ENCODE peak calls at places on chromosomes 16 and 17, in four cellular contexts. One of them, this sample, is unnamed.

GRCh38 chr17:57490890-57491289 is 234.6 kb downstream of the MSI2 start:
- DNase-seq in GM12878: no peak
- DNase-seq in T47D: no peak
- DNase-seq in SK-N-SH: no peak
- DNase-seq in this sample: no peak

GRCh38 chr17:74820037-74820436 is 39.6 kb downstream of the GRIN2C start:
- DNase-seq in GM12878: no peak
- DNase-seq in T47D: no peak
- DNase-seq in SK-N-SH: no peak
- DNase-seq in this sample: no peak

GRCh38 chr17:7848131-7848579 is 6.7 kb upstream of the TMEM88 start:
- DNase-seq in GM12878: no peak
- DNase-seq in T47D: no peak
- DNase-seq in SK-N-SH: no peak
- DNase-seq in this sample: no peak

GRCh38 chr17:19546289-19547065 is 12.8 kb downstream of the SLC47A1 start:
- DNase-seq in GM12878: no peak
- DNase-seq in T47D: no peak
- DNase-seq in SK-N-SH: no peak
- DNase-seq in this sample: no peak

GRCh38 chr16:49342336-49343265 is 31.0 kb upstream of the C16orf78 start:
- DNase-seq in GM12878: no peak
- DNase-seq in T47D: no peak
- DNase-seq in SK-N-SH: no peak
- DNase-seq in this sample: no peak

GRCh38 chr16:4706871-4707270 is 13.5 kb downstream of the NUDT16L1 start:
- DNase-seq in GM12878: no peak
- DNase-seq in T47D: no peak
- DNase-seq in SK-N-SH: no peak
- DNase-seq in this sample: no peak

GRCh38 chr16:10480151-10480550 is 94.3 kb downstream of the ATF7IP2 start:
- DNase-seq in GM12878: no peak
- DNase-seq in T47D: no peak
- DNase-seq in SK-N-SH: no peak
- DNase-seq in this sample: no peak

GRCh38 chr16:24286713-24287405 is 30.7 kb downstream of the CACNG3 start:
- DNase-seq in GM12878: no peak
- DNase-seq in T47D: no peak
- DNase-seq in SK-N-SH: no peak
- DNase-seq in this sample: no peak

GRCh38 chr17:39138416-39139136 is 12.9 kb downstream of the PLXDC1 start:
- DNase-seq in GM12878: no peak
- DNase-seq in T47D: no peak
- DNase-seq in SK-N-SH: no peak
- DNase-seq in this sample: no peak

GRCh38 chr17:72602517-72603345 is 481.9 kb downstream of the SOX9 start:
- DNase-seq in GM12878: no peak
- DNase-seq in T47D: no peak
- DNase-seq in SK-N-SH: no peak
- DNase-seq in this sample: no peak

GRCh38 chr16:81445143-81445922 is 725 bp downstream of the CMIP start:
- DNase-seq in GM12878: no peak
- DNase-seq in T47D: peak
- DNase-seq in SK-N-SH: peak
- DNase-seq in this sample: peak

GRCh38 chr16:55889518-55889917 is 14.3 kb upstream of the CES5A start:
- DNase-seq in GM12878: no peak
- DNase-seq in T47D: no peak
- DNase-seq in SK-N-SH: no peak
- DNase-seq in this sample: no peak

GRCh38 chr17:11278186-11278983 is 37.4 kb downstream of the SHISA6 start:
- DNase-seq in GM12878: no peak
- DNase-seq in T47D: no peak
- DNase-seq in SK-N-SH: no peak
- DNase-seq in this sample: no peak

GRCh38 chr16:87062569-87063442 is 254.4 kb downstream of the C16orf95 start:
- DNase-seq in GM12878: no peak
- DNase-seq in T47D: peak
- DNase-seq in SK-N-SH: peak
- DNase-seq in this sample: peak

GRCh38 chr16:82368041-82368440 is 198.0 kb upstream of the MPHOSPH6 start:
- DNase-seq in GM12878: no peak
- DNase-seq in T47D: peak
- DNase-seq in SK-N-SH: peak
- DNase-seq in this sample: peak

GRCh38 chr16:46691720-46692119 is 2.3 kb downstream of the ORC6 start:
- DNase-seq in GM12878: no peak
- DNase-seq in T47D: no peak
- DNase-seq in SK-N-SH: no peak
- DNase-seq in this sample: no peak

GRCh38 chr17:16085066-16085699 is 85.6 kb downstream of the TTC19 start:
- DNase-seq in GM12878: no peak
- DNase-seq in T47D: no peak
- DNase-seq in SK-N-SH: no peak
- DNase-seq in this sample: no peak

GRCh38 chr16:27264151-27264550 is 4.4 kb downstream of the NSMCE1 start:
- DNase-seq in GM12878: no peak
- DNase-seq in T47D: no peak
- DNase-seq in SK-N-SH: no peak
- DNase-seq in this sample: no peak

GRCh38 chr17:50258647-50259483 is 15.4 kb upstream of the TMEM92 start:
- DNase-seq in GM12878: no peak
- DNase-seq in T47D: no peak
- DNase-seq in SK-N-SH: peak
- DNase-seq in this sample: peak

GRCh38 chr17:76909971-76910760 is 42.0 kb downstream of the MGAT5B start:
- DNase-seq in GM12878: no peak
- DNase-seq in T47D: peak
- DNase-seq in SK-N-SH: no peak
- DNase-seq in this sample: peak

GRCh38 chr16:66443269-66443652 is 16.2 kb downstream of the BEAN1 start:
- DNase-seq in GM12878: no peak
- DNase-seq in T47D: no peak
- DNase-seq in SK-N-SH: no peak
- DNase-seq in this sample: no peak

GRCh38 chr17:4980644-4981216 is 6.7 kb downstream of the CAMTA2 start:
- DNase-seq in GM12878: no peak
- DNase-seq in T47D: no peak
- DNase-seq in SK-N-SH: peak
- DNase-seq in this sample: peak

GRCh38 chr16:70746040-70746707 is 54.8 kb downstream of the VAC14 start:
- DNase-seq in GM12878: no peak
- DNase-seq in T47D: no peak
- DNase-seq in SK-N-SH: peak
- DNase-seq in this sample: peak

GRCh38 chr16:52993179-52993578 is 59.5 kb downstream of the CHD9NB start:
- DNase-seq in GM12878: no peak
- DNase-seq in T47D: no peak
- DNase-seq in SK-N-SH: no peak
- DNase-seq in this sample: no peak

GRCh38 chr17:67095803-67096202 is 51.4 kb downstream of the CACNG1 start:
- DNase-seq in GM12878: no peak
- DNase-seq in T47D: no peak
- DNase-seq in SK-N-SH: no peak
- DNase-seq in this sample: no peak

GRCh38 chr16:31636433-31636832 is 108.7 kb downstream of the AHSP start:
- DNase-seq in GM12878: no peak
- DNase-seq in T47D: no peak
- DNase-seq in SK-N-SH: no peak
- DNase-seq in this sample: no peak

GRCh38 chr17:28270926-28271325 is 48.1 kb upstream of the TMEM97 start:
- DNase-seq in GM12878: no peak
- DNase-seq in T47D: no peak
- DNase-seq in SK-N-SH: no peak
- DNase-seq in this sample: no peak

GRCh38 chr17:28274591-28275265 is 44.3 kb upstream of the TMEM97 start:
- DNase-seq in GM12878: no peak
- DNase-seq in T47D: no peak
- DNase-seq in SK-N-SH: no peak
- DNase-seq in this sample: no peak

GRCh38 chr17:28271431-28271830 is 47.6 kb upstream of the TMEM97 start:
- DNase-seq in GM12878: no peak
- DNase-seq in T47D: no peak
- DNase-seq in SK-N-SH: no peak
- DNase-seq in this sample: no peak

GRCh38 chr17:28270055-28270454 is 48.9 kb upstream of the TMEM97 start:
- DNase-seq in GM12878: no peak
- DNase-seq in T47D: no peak
- DNase-seq in SK-N-SH: no peak
- DNase-seq in this sample: peak

DNA sequence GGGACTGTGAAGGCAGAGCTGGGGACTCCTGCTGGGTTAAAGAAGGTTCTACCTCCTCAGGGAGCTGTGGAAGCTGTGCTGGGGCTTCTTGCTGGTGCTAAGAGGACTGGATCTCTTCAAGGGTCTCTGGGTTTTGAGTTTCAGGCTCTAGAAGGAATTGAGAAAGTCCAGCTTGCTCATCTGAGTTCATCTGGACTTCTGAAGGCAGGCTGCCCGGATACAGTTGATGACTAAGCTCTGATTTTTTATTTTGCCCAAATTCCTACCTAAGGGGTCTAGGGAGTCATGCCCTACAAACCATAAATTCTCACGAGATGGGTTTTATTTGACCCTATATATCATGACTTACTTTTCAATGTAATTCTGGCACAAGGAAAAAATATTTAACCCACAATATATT is 46.8 kb upstream of the TMEM97 start:
- DNase-seq in GM12878: no peak
- DNase-seq in T47D: no peak
- DNase-seq in SK-N-SH: no peak
- DNase-seq in this sample: no peak
- TF ChIP-seq JUND in GM12878: no peak
- TF ChIP-seq JUND in T47D: no peak
- TF ChIP-seq JUND in SK-N-SH: no peak
- TF ChIP-seq JUND in this sample: no peak

DNA sequence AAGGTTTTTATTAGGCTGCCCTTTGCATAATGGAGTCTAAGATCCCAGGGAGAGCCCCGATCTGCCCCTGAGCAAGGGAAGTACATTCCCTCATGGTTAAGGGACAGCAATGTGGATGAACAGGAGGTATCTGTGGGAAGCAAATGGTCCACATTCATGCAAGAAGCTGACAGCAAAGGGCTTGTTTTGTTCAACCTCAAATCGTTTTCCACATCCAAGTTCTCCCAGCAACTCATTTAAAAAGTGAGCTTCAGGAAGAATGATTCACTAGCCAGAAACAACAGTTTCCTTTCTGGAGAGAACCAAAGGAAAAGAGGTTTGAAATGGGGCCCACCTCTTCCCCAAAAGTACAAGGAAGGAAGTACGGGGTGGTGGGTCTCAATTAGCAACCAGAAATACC is 9.4 kb downstream of the HSPB9 start:
- DNase-seq in GM12878: no peak
- DNase-seq in T47D: no peak
- DNase-seq in SK-N-SH: no peak
- DNase-seq in this sample: no peak
- TF ChIP-seq JUND in GM12878: no peak
- TF ChIP-seq JUND in T47D: no peak
- TF ChIP-seq JUND in SK-N-SH: no peak
- TF ChIP-seq JUND in this sample: no peak

DNA sequence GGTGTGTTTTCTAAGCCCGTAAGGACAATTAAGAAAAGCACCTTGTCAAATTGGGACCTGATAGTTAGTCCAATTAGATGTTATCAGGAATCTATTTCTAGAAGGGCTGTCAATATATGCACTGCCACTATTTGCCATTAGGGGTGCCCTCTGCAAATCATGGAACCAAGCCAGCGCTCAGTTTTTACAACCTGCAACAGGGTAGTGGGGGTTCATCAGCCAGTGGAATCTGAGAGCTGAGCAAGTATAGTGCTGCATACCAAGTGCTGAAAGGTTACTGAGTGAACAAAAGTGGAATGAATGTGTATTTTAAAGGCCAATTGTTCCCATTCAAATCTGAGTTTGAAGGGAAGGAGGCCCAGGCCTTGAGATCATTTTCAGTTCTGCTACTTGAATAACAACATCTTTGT is 10.4 kb downstream of the PRR11 start:
- DNase-seq in GM12878: peak
- DNase-seq in T47D: peak
- DNase-seq in SK-N-SH: peak
- DNase-seq in this sample: peak
- TF ChIP-seq JUND in GM12878: no peak
- TF ChIP-seq JUND in T47D: no peak
- TF ChIP-seq JUND in SK-N-SH: no peak
- TF ChIP-seq JUND in this sample: peak

GRCh38 chr16:1132431-1132830 is 20.5 kb upstream of the CACNA1H start:
- DNase-seq in GM12878: no peak
- DNase-seq in T47D: no peak
- DNase-seq in SK-N-SH: no peak
- DNase-seq in this sample: no peak

GRCh38 chr16:1131378-1131994 is 21.4 kb upstream of the CACNA1H start:
- DNase-seq in GM12878: no peak
- DNase-seq in T47D: no peak
- DNase-seq in SK-N-SH: no peak
- DNase-seq in this sample: no peak

GRCh38 chr16:1133810-1134520 is 18.9 kb upstream of the CACNA1H start:
- DNase-seq in GM12878: no peak
- DNase-seq in T47D: no peak
- DNase-seq in SK-N-SH: no peak
- DNase-seq in this sample: no peak

GRCh38 chr16:1134776-1135458 is 18.0 kb upstream of the CACNA1H start:
- DNase-seq in GM12878: no peak
- DNase-seq in T47D: no peak
- DNase-seq in SK-N-SH: no peak
- DNase-seq in this sample: no peak

GRCh38 chr16:1133271-1133670 is 19.6 kb upstream of the CACNA1H start:
- DNase-seq in GM12878: no peak
- DNase-seq in T47D: no peak
- DNase-seq in SK-N-SH: no peak
- DNase-seq in this sample: no peak
- TF ChIP-seq JUND in GM12878: no peak
- TF ChIP-seq JUND in T47D: no peak
- TF ChIP-seq JUND in SK-N-SH: no peak
- TF ChIP-seq JUND in this sample: no peak

DNA sequence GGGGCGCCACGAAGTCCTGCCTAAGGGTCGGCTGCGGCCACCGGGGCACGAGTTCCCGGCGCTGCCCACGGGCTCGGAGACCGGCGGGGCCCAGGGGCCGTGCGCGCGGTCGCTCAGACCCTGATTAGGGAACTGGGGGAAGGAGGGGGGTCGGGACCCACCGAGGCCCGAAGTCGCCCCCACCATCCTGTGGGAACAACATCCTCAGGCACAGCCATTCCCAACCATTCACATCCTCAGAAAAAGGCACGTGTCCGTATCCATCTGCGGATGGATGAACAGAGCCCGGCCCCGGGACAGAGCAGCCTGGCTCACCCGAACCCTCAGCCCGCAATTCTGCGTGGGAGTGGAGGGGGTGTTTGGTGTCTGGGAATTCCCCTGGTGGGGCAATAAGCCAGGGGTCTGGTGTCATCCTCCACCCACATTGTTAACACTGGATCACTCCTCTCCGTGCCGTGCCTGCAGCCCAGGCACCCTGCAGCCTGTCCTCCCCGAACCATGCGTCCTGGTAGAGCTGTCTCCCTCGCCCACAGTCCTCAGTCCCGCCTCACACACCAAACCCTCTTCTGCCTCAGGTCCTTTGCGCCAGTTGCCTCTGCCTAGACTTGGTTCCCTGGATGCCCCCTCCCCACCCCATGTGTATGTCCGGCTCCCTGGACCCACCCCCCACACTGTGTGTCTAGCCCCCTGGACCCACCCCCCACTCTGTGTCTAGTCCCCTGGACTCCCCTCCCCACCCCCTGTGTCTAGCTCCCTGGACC is 789 bp upstream of the CCDC57 start:
- DNase-seq in GM12878: no peak
- DNase-seq in T47D: peak
- DNase-seq in SK-N-SH: peak
- DNase-seq in this sample: peak
- TF ChIP-seq JUND in GM12878: no peak
- TF ChIP-seq JUND in T47D: no peak
- TF ChIP-seq JUND in SK-N-SH: no peak
- TF ChIP-seq JUND in this sample: no peak